ENCODE peak calls at places on chromosomes 3 and 15, in four cellular contexts. One of them, this sample, is unnamed.
A peak's percentile ranks its signal among the peaks of the same experiment; 100 is the strongest.

GRCh38 chr3:110026421-110026820 is 689.1 kb upstream of the DPPA4 start:
- DNase-seq in kidney epithelial cell: no peak
- DNase-seq in GM06990: no peak
- DNase-seq in A673: peak; percentile 65
- DNase-seq in this sample: no peak

GRCh38 chr15:43067717-43068461 is 37.9 kb downstream of the UBR1 start:
- DNase-seq in kidney epithelial cell: no peak
- DNase-seq in GM06990: no peak
- DNase-seq in A673: no peak
- DNase-seq in this sample: peak; percentile 26

GRCh38 chr15:22895465-22896190 is 57.2 kb downstream of the NIPA2 start:
- DNase-seq in kidney epithelial cell: peak; percentile 77
- DNase-seq in GM06990: no peak
- DNase-seq in A673: no peak
- DNase-seq in this sample: no peak

GRCh38 chr3:127800508-127800907 is 21.8 kb downstream of the MGLL start:
- DNase-seq in kidney epithelial cell: no peak
- DNase-seq in GM06990: no peak
- DNase-seq in A673: no peak
- DNase-seq in this sample: peak; percentile 50

GRCh38 chr3:68919000-68919399 is 13.3 kb downstream of the TAFA4 start:
- DNase-seq in kidney epithelial cell: peak; percentile 7
- DNase-seq in GM06990: no peak
- DNase-seq in A673: peak; percentile 1
- DNase-seq in this sample: no peak

GRCh38 chr15:60780147-60780546 is 301.2 kb upstream of the ICE2 start:
- DNase-seq in kidney epithelial cell: no peak
- DNase-seq in GM06990: no peak
- DNase-seq in A673: no peak
- DNase-seq in this sample: no peak

GRCh38 chr15:37059051-37059450 is 41.3 kb downstream of the MEIS2 start:
- DNase-seq in kidney epithelial cell: no peak
- DNase-seq in GM06990: no peak
- DNase-seq in A673: no peak
- DNase-seq in this sample: no peak

GRCh38 chr3:53082736-53083135 is 36.9 kb upstream of the SFMBT1 start:
- DNase-seq in kidney epithelial cell: no peak
- DNase-seq in GM06990: no peak
- DNase-seq in A673: no peak
- DNase-seq in this sample: no peak

GRCh38 chr3:32239638-32240550 is 1.4 kb downstream of the CMTM8 start:
- DNase-seq in kidney epithelial cell: no peak
- DNase-seq in GM06990: no peak
- DNase-seq in A673: peak; percentile 64
- DNase-seq in this sample: peak; percentile 52

GRCh38 chr3:171654809-171655208 is 155.5 kb downstream of the PLD1 start:
- DNase-seq in kidney epithelial cell: no peak
- DNase-seq in GM06990: no peak
- DNase-seq in A673: peak; percentile 29
- DNase-seq in this sample: no peak

GRCh38 chr3:108662141-108662738 is 72.7 kb downstream of the DZIP3 start:
- DNase-seq in kidney epithelial cell: peak; percentile 41
- DNase-seq in GM06990: peak; percentile 2
- DNase-seq in A673: peak; percentile 84
- DNase-seq in this sample: peak; percentile 63

GRCh38 chr3:176274161-176274560 is 923.1 kb downstream of the TBL1XR1 start:
- DNase-seq in kidney epithelial cell: no peak
- DNase-seq in GM06990: no peak
- DNase-seq in A673: no peak
- DNase-seq in this sample: no peak

GRCh38 chr3:43691120-43692002 is 623 bp downstream of the ABHD5 start:
- DNase-seq in kidney epithelial cell: no peak
- DNase-seq in GM06990: no peak
- DNase-seq in A673: peak; percentile 39
- DNase-seq in this sample: peak; percentile 61

GRCh38 chr15:29139540-29140459 is 129.8 kb downstream of the NSMCE3 start:
- DNase-seq in kidney epithelial cell: no peak
- DNase-seq in GM06990: peak; percentile 56
- DNase-seq in A673: peak; percentile 62
- DNase-seq in this sample: peak; percentile 89

GRCh38 chr3:129224984-129225393 is 24.4 kb upstream of the COPG1 start:
- DNase-seq in kidney epithelial cell: no peak
- DNase-seq in GM06990: no peak
- DNase-seq in A673: peak; percentile 47
- DNase-seq in this sample: no peak

GRCh38 chr3:7285502-7285901 is 424.6 kb downstream of the GRM7 start:
- DNase-seq in kidney epithelial cell: no peak
- DNase-seq in GM06990: no peak
- DNase-seq in A673: peak; percentile 47
- DNase-seq in this sample: no peak

GRCh38 chr15:67601008-67601620 is 58.6 kb downstream of the MAP2K5 start:
- DNase-seq in kidney epithelial cell: no peak
- DNase-seq in GM06990: no peak
- DNase-seq in A673: peak; percentile 41
- DNase-seq in this sample: no peak

GRCh38 chr3:25151497-25151896 is 276.6 kb upstream of the RARB start:
- DNase-seq in kidney epithelial cell: no peak
- DNase-seq in GM06990: no peak
- DNase-seq in A673: peak; percentile 23
- DNase-seq in this sample: no peak

GRCh38 chr3:25153561-25153960 is 274.5 kb upstream of the RARB start:
- DNase-seq in kidney epithelial cell: no peak
- DNase-seq in GM06990: no peak
- DNase-seq in A673: no peak
- DNase-seq in this sample: no peak

GRCh38 chr3:25150199-25150598 is 277.9 kb upstream of the RARB start:
- DNase-seq in kidney epithelial cell: no peak
- DNase-seq in GM06990: no peak
- DNase-seq in A673: no peak
- DNase-seq in this sample: no peak

GRCh38 chr3:25155696-25156471 is 272.2 kb upstream of the RARB start:
- DNase-seq in kidney epithelial cell: peak; percentile 4
- DNase-seq in GM06990: no peak
- DNase-seq in A673: no peak
- DNase-seq in this sample: no peak

DNA sequence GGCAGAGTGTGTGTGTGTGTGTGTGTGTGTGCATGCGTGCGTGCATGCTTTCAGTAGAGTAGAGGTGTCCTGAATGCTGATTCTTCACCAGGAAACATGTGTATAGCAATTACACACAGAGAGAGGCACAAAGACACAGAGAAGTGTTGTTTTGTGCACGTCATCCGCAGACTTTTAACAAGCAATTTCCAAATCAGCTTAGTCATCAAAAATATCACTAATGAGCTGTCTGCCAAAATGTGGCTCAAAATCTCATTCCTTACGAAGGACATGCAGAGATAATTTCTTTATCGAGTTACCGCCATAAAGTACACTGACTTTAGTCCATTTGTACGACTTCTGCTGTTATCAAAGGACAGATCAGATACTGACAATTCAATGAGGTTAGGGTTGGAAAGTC is 274.9 kb upstream of the RARB start:
- DNase-seq in kidney epithelial cell: no peak
- DNase-seq in GM06990: no peak
- DNase-seq in A673: no peak
- DNase-seq in this sample: no peak
- TF ChIP-seq CTCF in kidney epithelial cell: no peak
- TF ChIP-seq CTCF in GM06990: no peak
- TF ChIP-seq CTCF in A673: no peak
- TF ChIP-seq CTCF in this sample: no peak

GRCh38 chr15:49718846-49719245 is 98.0 kb downstream of the DTWD1 start:
- DNase-seq in kidney epithelial cell: no peak
- DNase-seq in GM06990: no peak
- DNase-seq in A673: no peak
- DNase-seq in this sample: no peak

GRCh38 chr15:49721091-49721490 is 100.2 kb downstream of the DTWD1 start:
- DNase-seq in kidney epithelial cell: no peak
- DNase-seq in GM06990: no peak
- DNase-seq in A673: no peak
- DNase-seq in this sample: no peak

GRCh38 chr15:49720221-49720620 is 99.4 kb downstream of the DTWD1 start:
- DNase-seq in kidney epithelial cell: no peak
- DNase-seq in GM06990: no peak
- DNase-seq in A673: no peak
- DNase-seq in this sample: no peak

GRCh38 chr15:49715701-49716100 is 94.9 kb downstream of the DTWD1 start:
- DNase-seq in kidney epithelial cell: no peak
- DNase-seq in GM06990: no peak
- DNase-seq in A673: no peak
- DNase-seq in this sample: no peak

DNA sequence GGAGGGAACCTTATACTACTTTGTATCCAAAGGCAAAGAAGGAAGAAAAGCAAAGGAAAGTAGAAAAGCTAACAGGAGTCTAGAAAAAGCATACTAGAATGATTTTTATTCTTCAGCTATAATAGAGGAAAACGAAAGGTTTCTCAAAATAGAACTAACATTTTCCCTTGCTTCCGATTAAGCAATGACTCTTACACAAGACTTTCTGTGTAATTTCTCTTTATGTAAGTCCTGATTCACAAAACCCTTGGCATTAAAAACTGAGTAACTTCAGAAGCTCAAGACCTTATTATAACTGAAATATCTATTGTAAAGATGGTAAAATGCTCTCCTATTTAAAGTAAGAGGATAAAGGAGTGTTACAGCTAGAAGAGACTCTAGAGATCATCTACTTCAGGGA is 97.4 kb downstream of the DTWD1 start:
- DNase-seq in kidney epithelial cell: no peak
- DNase-seq in GM06990: no peak
- DNase-seq in A673: no peak
- DNase-seq in this sample: no peak
- TF ChIP-seq CTCF in kidney epithelial cell: no peak
- TF ChIP-seq CTCF in GM06990: no peak
- TF ChIP-seq CTCF in A673: no peak
- TF ChIP-seq CTCF in this sample: no peak

DNA sequence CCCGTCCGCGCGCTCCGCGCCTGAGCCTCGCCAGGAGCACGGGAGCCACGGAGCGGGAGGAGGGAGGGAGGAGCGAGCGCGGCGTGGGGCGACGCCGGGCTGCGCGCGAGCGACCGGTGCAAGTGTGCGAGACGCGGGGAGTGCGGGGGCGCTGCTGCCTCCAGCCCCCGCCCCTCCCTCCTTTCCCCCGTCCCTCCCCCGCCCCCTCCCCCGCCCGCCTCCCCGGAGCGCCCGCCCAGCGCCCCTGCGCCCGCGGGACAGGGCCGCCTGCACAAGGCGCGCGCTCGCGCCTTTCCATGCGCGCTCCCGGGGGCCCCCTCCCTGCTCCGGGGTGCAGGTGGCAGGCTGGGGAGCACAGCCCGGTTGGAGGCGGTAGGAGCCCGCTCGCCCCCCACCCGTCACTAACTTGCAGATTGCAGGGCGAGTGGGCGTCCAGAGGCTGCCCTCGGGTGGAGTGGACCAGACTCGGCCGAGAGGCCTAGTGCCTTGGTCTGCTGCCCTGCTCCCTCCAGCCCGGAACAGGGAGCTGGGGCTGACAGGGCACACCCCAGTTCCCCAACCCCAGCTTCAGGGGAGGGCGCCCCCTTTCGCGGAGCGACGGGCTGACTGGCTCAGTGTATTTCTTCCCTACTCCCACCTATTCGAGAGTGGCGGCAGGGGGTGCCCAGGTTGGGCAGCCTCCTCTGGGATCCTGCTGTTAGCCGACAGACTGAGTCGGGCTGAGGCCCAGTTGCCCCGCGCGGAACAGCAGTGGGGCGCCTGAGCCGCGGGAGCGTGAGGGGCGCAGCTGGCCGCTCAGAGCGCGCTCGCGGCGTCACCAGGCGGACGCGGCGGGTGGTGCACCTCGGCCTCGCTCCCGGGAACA is at the start of gene WNT7A:
- DNase-seq in kidney epithelial cell: no peak
- DNase-seq in GM06990: peak; percentile 37
- DNase-seq in A673: peak; percentile 52
- DNase-seq in this sample: peak; percentile 61
- TF ChIP-seq CTCF in kidney epithelial cell: peak; percentile 50
- TF ChIP-seq CTCF in GM06990: no peak
- TF ChIP-seq CTCF in A673: peak; percentile 74
- TF ChIP-seq CTCF in this sample: peak; percentile 13

GRCh38 chr15:84748274-84749110 is at the start of gene ZNF592:
- DNase-seq in kidney epithelial cell: no peak
- DNase-seq in GM06990: peak; percentile 87
- DNase-seq in A673: peak; percentile 77
- DNase-seq in this sample: peak; percentile 82
- TF ChIP-seq CTCF in kidney epithelial cell: no peak
- TF ChIP-seq CTCF in GM06990: no peak
- TF ChIP-seq CTCF in A673: no peak
- TF ChIP-seq CTCF in this sample: no peak

GRCh38 chr15:85318048-85318731 is 62.2 kb upstream of the AKAP13 start:
- DNase-seq in kidney epithelial cell: peak; percentile 56
- DNase-seq in GM06990: peak; percentile 63
- DNase-seq in A673: peak; percentile 53
- DNase-seq in this sample: peak; percentile 71
- TF ChIP-seq CTCF in kidney epithelial cell: peak; percentile 27
- TF ChIP-seq CTCF in GM06990: peak; percentile 33
- TF ChIP-seq CTCF in A673: peak; percentile 17
- TF ChIP-seq CTCF in this sample: peak; percentile 4

GRCh38 chr3:61866961-61867461 is 305.6 kb downstream of the PTPRG start:
- DNase-seq in kidney epithelial cell: no peak
- DNase-seq in GM06990: no peak
- DNase-seq in A673: no peak
- DNase-seq in this sample: no peak

GRCh38 chr3:61866143-61866542 is 304.8 kb downstream of the PTPRG start:
- DNase-seq in kidney epithelial cell: no peak
- DNase-seq in GM06990: no peak
- DNase-seq in A673: no peak
- DNase-seq in this sample: no peak

GRCh38 chr3:61863579-61863978 is 302.2 kb downstream of the PTPRG start:
- DNase-seq in kidney epithelial cell: no peak
- DNase-seq in GM06990: no peak
- DNase-seq in A673: no peak
- DNase-seq in this sample: no peak

GRCh38 chr3:61864886-61865285 is 303.5 kb downstream of the PTPRG start:
- DNase-seq in kidney epithelial cell: peak; percentile 18
- DNase-seq in GM06990: no peak
- DNase-seq in A673: no peak
- DNase-seq in this sample: no peak

DNA sequence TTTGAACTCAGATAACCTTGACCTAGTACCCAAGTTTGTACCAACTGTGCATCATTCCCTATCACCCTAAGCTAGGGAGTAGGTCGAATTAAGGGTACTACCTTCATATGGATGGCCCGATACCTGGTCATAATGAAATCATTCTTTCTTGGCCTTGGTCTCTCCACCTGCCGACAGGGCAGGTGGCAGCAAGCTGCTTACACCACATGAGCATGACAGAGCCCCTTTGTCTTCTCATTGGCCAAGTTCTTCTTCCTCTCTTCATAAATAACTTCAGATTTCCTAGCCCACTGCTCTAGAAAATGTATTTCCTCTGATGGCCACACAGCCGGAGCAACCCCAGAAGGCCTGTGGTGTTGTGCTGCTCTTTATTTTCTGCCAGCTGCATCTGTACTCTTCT is 304.1 kb downstream of the PTPRG start:
- DNase-seq in kidney epithelial cell: no peak
- DNase-seq in GM06990: no peak
- DNase-seq in A673: no peak
- DNase-seq in this sample: no peak
- TF ChIP-seq CTCF in kidney epithelial cell: no peak
- TF ChIP-seq CTCF in GM06990: no peak
- TF ChIP-seq CTCF in A673: no peak
- TF ChIP-seq CTCF in this sample: no peak